ENCODE peak calls at places on chromosomes 4 and X, in ten cellular contexts. D is activated CD4-positive, CD25-positive, alpha-beta regulatory T cell; Y is nephron progenitor cell; H is osteocyte; S is EH; C is transverse colon; B is cardiac septum; O is GM23338; M is NCI-H1092 treated with DMSO at 0.1 percent for 48 hours; N is stimulated activated CD8-positive, alpha-beta memory T cell treated with anti-CD3 and anti-CD28 coated beads, Interleukin-7, amount 100 ng/mL, for 4 hours. X is an unnamed sample.

GRCh38 chr4:126395661-126396060 is 1080.9 kb downstream of the FAT4 start:
- DNase-seq in B (no peak), O (peak), M (no peak), C (no peak), D (no peak), H (no peak), Y (no peak), S (peak), N (no peak), X (no peak)

GRCh38 chr4:106034751-106035150 is 139.5 kb downstream of the NPNT start:
- DNase-seq in C (no peak), M (no peak), O (no peak), S (peak), D (no peak), N (no peak), H (no peak), Y (no peak), B (no peak), X (no peak)

GRCh38 chr4:99983289-99983943 is 33.3 kb upstream of the H2AZ1 start:
- DNase-seq in S (no peak), M (no peak), O (no peak), Y (no peak), N (no peak), H (no peak), D (no peak), B (no peak), C (no peak), X (no peak)

GRCh38 chr4:106318511-106318910 is 2.2 kb downstream of the AIMP1 start:
- DNase-seq in N (no peak), Y (no peak), C (no peak), B (no peak), H (no peak), M (no peak), O (no peak), D (no peak), S (no peak), X (no peak)

GRCh38 chr4:7430965-7431695 is 3.6 kb downstream of the PSAPL1 start:
- DNase-seq in O (no peak), S (no peak), Y (no peak), N (no peak), C (no peak), D (no peak), M (no peak), H (no peak), B (peak), X (no peak)

GRCh38 chr4:145679520-145679919 is 426 bp upstream of the C4orf51 start:
- DNase-seq in Y (peak), M (peak), O (no peak), C (no peak), N (no peak), B (no peak), D (no peak), S (peak), H (no peak), X (no peak)

GRCh38 chr4:73161527-73162185 is 92.1 kb upstream of the COX18 start:
- DNase-seq in C (no peak), N (no peak), O (no peak), D (no peak), H (no peak), B (no peak), M (no peak), Y (no peak), S (peak), X (no peak)

GRCh38 chr4:128386761-128387599 is 99.4 kb upstream of the PGRMC2 start:
- DNase-seq in C (peak), N (no peak), H (peak), Y (peak), M (peak), B (peak), D (no peak), O (no peak), S (peak), X (no peak)

GRCh38 chr4:140094701-140095420 is 59.1 kb downstream of the MAML3 start:
- DNase-seq in M (peak), S (no peak), D (no peak), O (peak), H (no peak), N (no peak), C (peak), Y (peak), B (peak), X (peak)

GRCh38 chrX:110966839-110967238 is 129.2 kb upstream of the PAK3 start:
- DNase-seq in S (no peak), C (no peak), M (no peak), Y (no peak), O (no peak), N (no peak), D (no peak), B (no peak), H (no peak), X (no peak)

GRCh38 chrX:55908685-55909212 is 191.2 kb downstream of the RRAGB start:
- DNase-seq in O (peak), B (no peak), C (peak), N (no peak), M (no peak), S (peak), H (no peak), D (no peak), Y (peak), X (peak)

GRCh38 chrX:26722666-26723428 is 506.9 kb downstream of the MAGEB5 start:
- DNase-seq in C (no peak), N (no peak), B (no peak), M (no peak), O (no peak), H (no peak), S (no peak), Y (no peak), D (no peak), X (no peak)

GRCh38 chr4:119526786-119527550 is 101.6 kb downstream of the PDE5A start:
- DNase-seq in Y (no peak), D (no peak), C (no peak), M (no peak), N (no peak), H (no peak), S (peak), B (no peak), O (peak), X (no peak)